ENCODE peak calls at places on chromosomes 11 and 22, in ten cellular contexts. One of them, this sample, is unnamed.

GRCh38 chr11:122772945-122773344 is 65.4 kb upstream of the CRTAM start:
- DNase-seq in WTC11: no peak
- DNase-seq in CD8-positive, alpha-beta T cell: no peak
- DNase-seq in hepatocyte: no peak
- DNase-seq in B cell: no peak
- DNase-seq in CD14-positive monocyte: no peak
- DNase-seq in omental fat pad: no peak
- DNase-seq in dorsolateral prefrontal cortex: no peak
- DNase-seq in AG09309: no peak
- DNase-seq in lower leg skin: no peak
- DNase-seq in this sample: no peak

GRCh38 chr11:118917488-118918127 is 8.1 kb downstream of the BCL9L start:
- DNase-seq in CD14-positive monocyte: peak
- DNase-seq in lower leg skin: peak
- DNase-seq in CD8-positive, alpha-beta T cell: no peak
- DNase-seq in hepatocyte: peak
- DNase-seq in dorsolateral prefrontal cortex: no peak
- DNase-seq in B cell: peak
- DNase-seq in AG09309: peak
- DNase-seq in WTC11: no peak
- DNase-seq in omental fat pad: no peak
- DNase-seq in this sample: peak

GRCh38 chr11:118212131-118212725 is 12.6 kb downstream of the JAML start:
- DNase-seq in lower leg skin: no peak
- DNase-seq in hepatocyte: peak
- DNase-seq in dorsolateral prefrontal cortex: no peak
- DNase-seq in CD8-positive, alpha-beta T cell: no peak
- DNase-seq in B cell: no peak
- DNase-seq in WTC11: no peak
- DNase-seq in AG09309: no peak
- DNase-seq in omental fat pad: no peak
- DNase-seq in CD14-positive monocyte: no peak
- DNase-seq in this sample: no peak

GRCh38 chr22:33658775-33659174 is 261.5 kb downstream of the LARGE1 start:
- DNase-seq in omental fat pad: peak
- DNase-seq in hepatocyte: peak
- DNase-seq in B cell: no peak
- DNase-seq in dorsolateral prefrontal cortex: no peak
- DNase-seq in CD14-positive monocyte: no peak
- DNase-seq in lower leg skin: peak
- DNase-seq in AG09309: peak
- DNase-seq in WTC11: no peak
- DNase-seq in CD8-positive, alpha-beta T cell: no peak
- DNase-seq in this sample: no peak

GRCh38 chr11:12706531-12707499 is 32.6 kb downstream of the TEAD1 start:
- DNase-seq in B cell: no peak
- DNase-seq in AG09309: no peak
- DNase-seq in CD14-positive monocyte: no peak
- DNase-seq in CD8-positive, alpha-beta T cell: no peak
- DNase-seq in WTC11: no peak
- DNase-seq in lower leg skin: no peak
- DNase-seq in omental fat pad: no peak
- DNase-seq in dorsolateral prefrontal cortex: no peak
- DNase-seq in hepatocyte: peak
- DNase-seq in this sample: no peak

GRCh38 chr11:117037279-117037951 is 60.8 kb downstream of the SIK3 start:
- DNase-seq in dorsolateral prefrontal cortex: no peak
- DNase-seq in B cell: no peak
- DNase-seq in omental fat pad: no peak
- DNase-seq in WTC11: no peak
- DNase-seq in CD8-positive, alpha-beta T cell: no peak
- DNase-seq in hepatocyte: no peak
- DNase-seq in AG09309: no peak
- DNase-seq in CD14-positive monocyte: no peak
- DNase-seq in lower leg skin: no peak
- DNase-seq in this sample: no peak

GRCh38 chr11:39367526-39367925 is 2091.9 kb downstream of the LRRC4C start:
- DNase-seq in AG09309: no peak
- DNase-seq in lower leg skin: no peak
- DNase-seq in CD14-positive monocyte: no peak
- DNase-seq in omental fat pad: no peak
- DNase-seq in WTC11: no peak
- DNase-seq in B cell: no peak
- DNase-seq in CD8-positive, alpha-beta T cell: no peak
- DNase-seq in dorsolateral prefrontal cortex: no peak
- DNase-seq in hepatocyte: no peak
- DNase-seq in this sample: no peak

GRCh38 chr11:78419327-78419726 is 1.7 kb upstream of the GAB2 start:
- DNase-seq in CD8-positive, alpha-beta T cell: no peak
- DNase-seq in WTC11: no peak
- DNase-seq in dorsolateral prefrontal cortex: no peak
- DNase-seq in lower leg skin: peak
- DNase-seq in CD14-positive monocyte: peak
- DNase-seq in B cell: no peak
- DNase-seq in AG09309: peak
- DNase-seq in omental fat pad: no peak
- DNase-seq in hepatocyte: peak
- DNase-seq in this sample: peak

GRCh38 chr22:41417622-41418390 is 28.8 kb downstream of the TOB2 start:
- DNase-seq in WTC11: no peak
- DNase-seq in CD8-positive, alpha-beta T cell: no peak
- DNase-seq in hepatocyte: no peak
- DNase-seq in dorsolateral prefrontal cortex: peak
- DNase-seq in lower leg skin: peak
- DNase-seq in AG09309: no peak
- DNase-seq in omental fat pad: no peak
- DNase-seq in CD14-positive monocyte: no peak
- DNase-seq in B cell: no peak
- DNase-seq in this sample: no peak

GRCh38 chr22:39773976-39774539 is 119.5 kb downstream of the ENTHD1 start:
- DNase-seq in CD14-positive monocyte: no peak
- DNase-seq in WTC11: no peak
- DNase-seq in omental fat pad: no peak
- DNase-seq in CD8-positive, alpha-beta T cell: no peak
- DNase-seq in hepatocyte: peak
- DNase-seq in lower leg skin: no peak
- DNase-seq in dorsolateral prefrontal cortex: no peak
- DNase-seq in B cell: no peak
- DNase-seq in AG09309: no peak
- DNase-seq in this sample: no peak

GRCh38 chr22:39381009-39381755 is 18.4 kb upstream of the TAB1 start:
- DNase-seq in AG09309: no peak
- DNase-seq in omental fat pad: no peak
- DNase-seq in CD14-positive monocyte: no peak
- DNase-seq in hepatocyte: no peak
- DNase-seq in B cell: no peak
- DNase-seq in lower leg skin: no peak
- DNase-seq in WTC11: no peak
- DNase-seq in CD8-positive, alpha-beta T cell: no peak
- DNase-seq in dorsolateral prefrontal cortex: no peak
- DNase-seq in this sample: no peak

GRCh38 chr11:46682773-46683752 is 17.4 kb downstream of the ARHGAP1 start:
- DNase-seq in dorsolateral prefrontal cortex: no peak
- DNase-seq in AG09309: no peak
- DNase-seq in hepatocyte: no peak
- DNase-seq in lower leg skin: no peak
- DNase-seq in B cell: no peak
- DNase-seq in WTC11: no peak
- DNase-seq in CD14-positive monocyte: no peak
- DNase-seq in omental fat pad: no peak
- DNase-seq in CD8-positive, alpha-beta T cell: no peak
- DNase-seq in this sample: no peak

GRCh38 chr22:20105456-20106204 is 10.3 kb upstream of the RANBP1 start:
- DNase-seq in CD8-positive, alpha-beta T cell: no peak
- DNase-seq in AG09309: no peak
- DNase-seq in dorsolateral prefrontal cortex: no peak
- DNase-seq in lower leg skin: no peak
- DNase-seq in omental fat pad: no peak
- DNase-seq in CD14-positive monocyte: no peak
- DNase-seq in hepatocyte: no peak
- DNase-seq in B cell: no peak
- DNase-seq in WTC11: no peak
- DNase-seq in this sample: no peak

DNA sequence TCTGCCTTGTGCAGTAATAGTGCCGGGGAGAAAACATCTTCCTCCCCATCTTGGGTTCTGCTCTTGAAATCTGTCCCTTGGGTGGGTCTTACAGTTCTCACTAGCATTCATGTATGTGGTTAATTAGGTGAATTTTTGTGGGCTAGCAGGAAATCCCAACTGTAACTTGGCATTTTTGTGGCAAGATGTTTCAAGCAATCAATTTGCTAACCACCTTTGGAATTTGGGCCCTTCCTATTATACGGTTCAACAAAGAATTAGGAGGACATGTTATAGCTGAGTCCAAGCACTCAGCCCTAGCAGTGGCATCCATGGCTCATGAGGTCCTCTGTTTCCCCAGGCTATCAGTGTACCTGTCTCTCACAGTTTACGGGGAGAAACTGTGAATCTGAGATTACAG is 89.1 kb upstream of the MTNR1B start:
- DNase-seq in B cell: no peak
- DNase-seq in AG09309: peak
- DNase-seq in omental fat pad: no peak
- DNase-seq in WTC11: no peak
- DNase-seq in lower leg skin: no peak
- DNase-seq in dorsolateral prefrontal cortex: no peak
- DNase-seq in hepatocyte: no peak
- DNase-seq in CD8-positive, alpha-beta T cell: no peak
- DNase-seq in CD14-positive monocyte: no peak
- DNase-seq in this sample: no peak
- TF ChIP-seq CTCF in B cell: no peak
- TF ChIP-seq CTCF in AG09309: no peak
- TF ChIP-seq CTCF in omental fat pad: no peak
- TF ChIP-seq CTCF in WTC11: no peak
- TF ChIP-seq CTCF in lower leg skin: no peak
- TF ChIP-seq CTCF in dorsolateral prefrontal cortex: no peak
- TF ChIP-seq CTCF in hepatocyte: no peak
- TF ChIP-seq CTCF in CD8-positive, alpha-beta T cell: no peak
- TF ChIP-seq CTCF in CD14-positive monocyte: no peak
- TF ChIP-seq CTCF in this sample: no peak

GRCh38 chr22:30984317-30984716 is 15.3 kb downstream of the TUG1 start:
- DNase-seq in WTC11: no peak
- DNase-seq in AG09309: no peak
- DNase-seq in dorsolateral prefrontal cortex: no peak
- DNase-seq in CD8-positive, alpha-beta T cell: no peak
- DNase-seq in lower leg skin: no peak
- DNase-seq in CD14-positive monocyte: no peak
- DNase-seq in omental fat pad: no peak
- DNase-seq in B cell: no peak
- DNase-seq in hepatocyte: peak
- DNase-seq in this sample: no peak
- TF ChIP-seq CTCF in WTC11: no peak
- TF ChIP-seq CTCF in AG09309: no peak
- TF ChIP-seq CTCF in dorsolateral prefrontal cortex: no peak
- TF ChIP-seq CTCF in CD8-positive, alpha-beta T cell: no peak
- TF ChIP-seq CTCF in lower leg skin: no peak
- TF ChIP-seq CTCF in CD14-positive monocyte: no peak
- TF ChIP-seq CTCF in omental fat pad: no peak
- TF ChIP-seq CTCF in B cell: no peak
- TF ChIP-seq CTCF in hepatocyte: no peak
- TF ChIP-seq CTCF in this sample: no peak

GRCh38 chr11:72160319-72160718 is 24.8 kb downstream of the FOLR3 start:
- DNase-seq in lower leg skin: no peak
- DNase-seq in WTC11: no peak
- DNase-seq in CD14-positive monocyte: no peak
- DNase-seq in dorsolateral prefrontal cortex: no peak
- DNase-seq in omental fat pad: no peak
- DNase-seq in hepatocyte: no peak
- DNase-seq in B cell: no peak
- DNase-seq in CD8-positive, alpha-beta T cell: no peak
- DNase-seq in AG09309: no peak
- DNase-seq in this sample: no peak

GRCh38 chr11:72162891-72163492 is 27.5 kb downstream of the FOLR3 start:
- DNase-seq in B cell: no peak
- DNase-seq in hepatocyte: no peak
- DNase-seq in CD8-positive, alpha-beta T cell: no peak
- DNase-seq in omental fat pad: no peak
- DNase-seq in lower leg skin: no peak
- DNase-seq in dorsolateral prefrontal cortex: no peak
- DNase-seq in CD14-positive monocyte: no peak
- DNase-seq in AG09309: no peak
- DNase-seq in WTC11: no peak
- DNase-seq in this sample: no peak
- TF ChIP-seq CTCF in B cell: no peak
- TF ChIP-seq CTCF in hepatocyte: no peak
- TF ChIP-seq CTCF in CD8-positive, alpha-beta T cell: no peak
- TF ChIP-seq CTCF in omental fat pad: no peak
- TF ChIP-seq CTCF in lower leg skin: no peak
- TF ChIP-seq CTCF in dorsolateral prefrontal cortex: no peak
- TF ChIP-seq CTCF in CD14-positive monocyte: no peak
- TF ChIP-seq CTCF in AG09309: no peak
- TF ChIP-seq CTCF in WTC11: no peak
- TF ChIP-seq CTCF in this sample: no peak

GRCh38 chr22:37704645-37705044 is 7.8 kb downstream of the TRIOBP start:
- DNase-seq in WTC11: no peak
- DNase-seq in CD8-positive, alpha-beta T cell: no peak
- DNase-seq in B cell: no peak
- DNase-seq in lower leg skin: no peak
- DNase-seq in omental fat pad: no peak
- DNase-seq in CD14-positive monocyte: no peak
- DNase-seq in AG09309: no peak
- DNase-seq in dorsolateral prefrontal cortex: no peak
- DNase-seq in hepatocyte: no peak
- DNase-seq in this sample: no peak

GRCh38 chr22:37703906-37704305 is 7.1 kb downstream of the TRIOBP start:
- DNase-seq in CD8-positive, alpha-beta T cell: no peak
- DNase-seq in dorsolateral prefrontal cortex: no peak
- DNase-seq in WTC11: no peak
- DNase-seq in omental fat pad: no peak
- DNase-seq in lower leg skin: no peak
- DNase-seq in AG09309: no peak
- DNase-seq in CD14-positive monocyte: no peak
- DNase-seq in B cell: no peak
- DNase-seq in hepatocyte: no peak
- DNase-seq in this sample: no peak

GRCh38 chr22:37708580-37709444 is 12.0 kb downstream of the TRIOBP start:
- DNase-seq in CD14-positive monocyte: peak
- DNase-seq in WTC11: no peak
- DNase-seq in dorsolateral prefrontal cortex: no peak
- DNase-seq in CD8-positive, alpha-beta T cell: no peak
- DNase-seq in B cell: no peak
- DNase-seq in omental fat pad: no peak
- DNase-seq in hepatocyte: no peak
- DNase-seq in lower leg skin: no peak
- DNase-seq in AG09309: no peak
- DNase-seq in this sample: no peak

GRCh38 chr22:37701121-37701786 is 4.4 kb downstream of the TRIOBP start:
- DNase-seq in hepatocyte: no peak
- DNase-seq in AG09309: no peak
- DNase-seq in B cell: no peak
- DNase-seq in CD8-positive, alpha-beta T cell: no peak
- DNase-seq in omental fat pad: no peak
- DNase-seq in dorsolateral prefrontal cortex: no peak
- DNase-seq in lower leg skin: no peak
- DNase-seq in CD14-positive monocyte: no peak
- DNase-seq in WTC11: no peak
- DNase-seq in this sample: no peak

DNA sequence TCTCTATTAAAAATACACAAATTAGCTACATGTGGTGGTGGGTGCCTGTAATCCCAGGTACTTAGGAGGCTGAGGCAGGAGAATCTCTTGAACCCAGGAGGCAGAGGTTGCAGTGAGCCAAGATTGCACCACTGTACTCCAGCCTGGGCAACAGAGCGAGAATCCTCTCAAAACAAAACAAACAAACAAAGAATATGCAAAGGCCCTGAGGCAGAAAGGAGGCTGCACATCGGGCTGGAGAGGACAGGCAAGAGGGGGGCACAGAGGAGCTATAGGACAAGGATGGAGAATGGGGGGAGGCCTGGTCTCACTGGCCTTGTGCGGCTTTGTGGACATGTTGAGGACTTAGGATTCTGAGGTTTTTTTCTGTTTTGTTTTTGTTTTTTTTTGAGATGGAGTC is 8.4 kb downstream of the TRIOBP start:
- DNase-seq in AG09309: no peak
- DNase-seq in CD14-positive monocyte: no peak
- DNase-seq in omental fat pad: no peak
- DNase-seq in WTC11: no peak
- DNase-seq in B cell: no peak
- DNase-seq in hepatocyte: no peak
- DNase-seq in lower leg skin: no peak
- DNase-seq in CD8-positive, alpha-beta T cell: no peak
- DNase-seq in dorsolateral prefrontal cortex: no peak
- DNase-seq in this sample: no peak
- TF ChIP-seq CTCF in AG09309: no peak
- TF ChIP-seq CTCF in CD14-positive monocyte: no peak
- TF ChIP-seq CTCF in omental fat pad: no peak
- TF ChIP-seq CTCF in WTC11: no peak
- TF ChIP-seq CTCF in B cell: no peak
- TF ChIP-seq CTCF in hepatocyte: no peak
- TF ChIP-seq CTCF in lower leg skin: no peak
- TF ChIP-seq CTCF in CD8-positive, alpha-beta T cell: no peak
- TF ChIP-seq CTCF in dorsolateral prefrontal cortex: no peak
- TF ChIP-seq CTCF in this sample: no peak